ENCODE peak calls at places on chromosome 10, in eight cellular contexts. O is body of pancreas; V is NCI-H510A treated with DMSO at 0.1 percent for 48 hours; F is naive thymus-derived CD8-positive, alpha-beta T cell; D is right atrium auricular region; X is MV-4-11; C is progenitor cell of endocrine pancreas; M is fibroblast of mammary gland. A is an unnamed sample.

GRCh38 chr10:101694674-101695403 is at the start of gene FBXW4:
- DNase-seq in O (peak), V (peak), F (peak), D (no peak), X (peak), C (peak), M (peak), A (peak)

GRCh38 chr10:30816144-30816811 is 186.7 kb upstream of the LYZL2 start:
- DNase-seq in O (no peak), V (no peak), F (no peak), D (no peak), X (no peak), C (no peak), M (no peak), A (no peak)

GRCh38 chr10:21526184-21526951 is 886 bp upstream of the SKIDA1 start:
- DNase-seq in O (peak), V (peak), F (peak), D (peak), X (peak), C (peak), M (peak), A (peak)

GRCh38 chr10:73879296-73880173 is 5.2 kb upstream of the CAMK2G start:
- DNase-seq in O (peak), V (peak), F (peak), D (peak), X (peak), C (peak), M (peak), A (peak)

GRCh38 chr10:121910673-121911420 is 17.0 kb downstream of the ATE1 start:
- DNase-seq in O (no peak), V (no peak), F (no peak), D (no peak), X (no peak), C (no peak), M (peak), A (no peak)

GRCh38 chr10:132107947-132108877 is 42.5 kb downstream of the JAKMIP3 start:
- DNase-seq in O (peak), V (no peak), F (no peak), D (peak), X (no peak), C (no peak), M (no peak), A (no peak)

GRCh38 chr10:8051109-8051781 is 3.2 kb upstream of the GATA3 start:
- DNase-seq in O (no peak), V (no peak), F (no peak), D (no peak), X (no peak), C (no peak), M (no peak), A (no peak)

GRCh38 chr10:118452098-118452497 is 110.0 kb upstream of the FAM204A start:
- DNase-seq in O (no peak), V (no peak), F (no peak), D (no peak), X (no peak), C (no peak), M (no peak), A (no peak)

GRCh38 chr10:119211176-119211575 is 3.8 kb downstream of the GRK5 start:
- DNase-seq in O (no peak), V (no peak), F (no peak), D (no peak), X (no peak), C (no peak), M (peak), A (no peak)

GRCh38 chr10:30784896-30785605 is 155.5 kb upstream of the LYZL2 start:
- DNase-seq in O (peak), V (peak), F (peak), D (peak), X (peak), C (peak), M (peak), A (peak)

GRCh38 chr10:13079776-13080050 is 20.2 kb upstream of the OPTN start:
- DNase-seq in O (no peak), V (no peak), F (no peak), D (no peak), X (no peak), C (no peak), M (no peak), A (no peak)

GRCh38 chr10:86086418-86086817 is 280.2 kb downstream of the GRID1 start:
- DNase-seq in O (no peak), V (no peak), F (no peak), D (no peak), X (no peak), C (no peak), M (no peak), A (no peak)

GRCh38 chr10:5905854-5906507 is 15.9 kb downstream of the FBH1 start:
- DNase-seq in O (no peak), V (no peak), F (no peak), D (no peak), X (no peak), C (no peak), M (no peak), A (no peak)

GRCh38 chr10:50614444-50615137 is 9.2 kb downstream of the SGMS1 start:
- DNase-seq in O (peak), V (peak), F (no peak), D (no peak), X (no peak), C (no peak), M (no peak), A (no peak)

GRCh38 chr10:17247210-17247609 is 19.2 kb downstream of the VIM start:
- DNase-seq in O (no peak), V (no peak), F (no peak), D (no peak), X (no peak), C (no peak), M (no peak), A (no peak)

GRCh38 chr10:62560207-62560819 is 186.1 kb downstream of the ZNF365 start:
- DNase-seq in O (no peak), V (no peak), F (no peak), D (peak), X (no peak), C (no peak), M (peak), A (no peak)

GRCh38 chr10:99834410-99834809 is 52.0 kb downstream of the ABCC2 start:
- DNase-seq in O (no peak), V (no peak), F (no peak), D (no peak), X (no peak), C (no peak), M (peak), A (no peak)

GRCh38 chr10:97550336-97551149 is 22.0 kb upstream of the ANKRD2 start:
- DNase-seq in O (no peak), V (peak), F (no peak), D (no peak), X (no peak), C (no peak), M (no peak), A (no peak)

GRCh38 chr10:29873941-29874340 is 185.4 kb downstream of the JCAD start:
- DNase-seq in O (no peak), V (no peak), F (no peak), D (no peak), X (no peak), C (no peak), M (no peak), A (no peak)

GRCh38 chr10:43137701-43137970 is 609 bp upstream of the CSGALNACT2 start:
- DNase-seq in O (no peak), V (no peak), F (peak), D (peak), X (no peak), C (no peak), M (peak), A (peak)

GRCh38 chr10:96309631-96310358 is 5.6 kb downstream of the DNTT start:
- DNase-seq in O (no peak), V (no peak), F (no peak), D (no peak), X (no peak), C (no peak), M (no peak), A (no peak)

GRCh38 chr10:35854661-35855060 is 212.6 kb upstream of the FZD8 start:
- DNase-seq in O (no peak), V (no peak), F (no peak), D (no peak), X (no peak), C (no peak), M (peak), A (no peak)

A was measured in NCI-H1092 treated with DMSO at 0.1 percent for 48 hours.